ENCODE peak calls at places on chromosomes 7 and 10, in five cellular contexts. M, C, J, G and O are unnamed samples.

GRCh38 chr10:102814873-102815661 is 22.1 kb downstream of the CYP17A1 start:
- DNase-seq in M (no peak), C (peak), J (no peak), G (peak), O (peak)

GRCh38 chr10:130013263-130013937 is 49.3 kb upstream of the EBF3 start:
- DNase-seq in M (no peak), C (no peak), J (no peak), G (no peak), O (no peak)

GRCh38 chr7:35380739-35381224 is 126.9 kb upstream of the TBX20 start:
- DNase-seq in M (no peak), C (no peak), J (no peak), G (peak), O (no peak)

GRCh38 chr7:141238546-141239218 is 164.8 kb downstream of the TMEM178B start:
- DNase-seq in M (no peak), C (no peak), J (no peak), G (no peak), O (no peak)

GRCh38 chr10:48931188-48931587 is 8.5 kb downstream of the LRRC18 start:
- DNase-seq in M (no peak), C (no peak), J (no peak), G (no peak), O (no peak)

GRCh38 chr10:113706623-113707022 is 26.9 kb downstream of the CASP7 start:
- DNase-seq in M (no peak), C (no peak), J (no peak), G (no peak), O (no peak)

GRCh38 chr10:86113044-86113443 is 253.6 kb downstream of the GRID1 start:
- DNase-seq in M (no peak), C (no peak), J (no peak), G (no peak), O (no peak)

GRCh38 chr10:110209926-110210662 is 2.7 kb downstream of the MXI1 start:
- DNase-seq in M (peak), C (no peak), J (peak), G (peak), O (peak)

GRCh38 chr10:16242859-16243613 is 193.8 kb upstream of the PTER start:
- DNase-seq in M (no peak), C (no peak), J (no peak), G (no peak), O (no peak)

GRCh38 chr10:90917968-90918318 is 2.9 kb downstream of the ANKRD1 start:
- DNase-seq in M (no peak), C (no peak), J (no peak), G (no peak), O (no peak)

GRCh38 chr10:61901829-61902447 is 439 bp downstream of the ARID5B start:
- DNase-seq in M (no peak), C (no peak), J (peak), G (peak), O (no peak)

GRCh38 chr10:11163990-11164805 is 146.5 kb downstream of the CELF2 start:
- DNase-seq in M (peak), C (no peak), J (no peak), G (no peak), O (no peak)

GRCh38 chr10:93165367-93165766 is 91.7 kb downstream of the CYP26A1 start:
- DNase-seq in M (no peak), C (no peak), J (peak), G (peak), O (no peak)

GRCh38 chr10:329361-330099 is 194.3 kb downstream of the ZMYND11 start:
- DNase-seq in M (peak), C (peak), J (peak), G (peak), O (peak)